ENCODE peak calls at places on chromosomes 11 and 22, in five cellular contexts. G is DND-41, L is stomach, E is heart right ventricle, N is small intestine. I is an unnamed sample.

GRCh38 chr22:48703265-48703941 is 1124.3 kb downstream of the BRD1 start:
- DNase-seq in N (no peak), G (no peak), L (no peak), E (no peak), I (no peak)

GRCh38 chr11:2294340-2295290 is 7.1 kb downstream of the C11orf21 start:
- DNase-seq in N (no peak), G (no peak), L (peak), E (no peak), I (no peak)

GRCh38 chr11:114353448-114353847 is 46.9 kb downstream of the C11orf71 start:
- DNase-seq in E (no peak), N (no peak), L (no peak), G (no peak), I (no peak)

GRCh38 chr11:133078591-133079179 is 453.6 kb downstream of the OPCML start:
- DNase-seq in E (peak), L (peak), N (peak), G (peak), I (no peak)

GRCh38 chr11:56521955-56522354 is 21.1 kb downstream of the OR5M11 start:
- DNase-seq in N (no peak), G (no peak), L (no peak), E (no peak), I (no peak)

GRCh38 chr22:32080904-32081303 is 37.8 kb downstream of the SLC5A1 start:
- DNase-seq in E (no peak), N (peak), L (peak), G (peak), I (no peak)

GRCh38 chr11:62018978-62019664 is 51.7 kb upstream of the FTH1 start:
- DNase-seq in G (no peak), L (no peak), N (no peak), E (no peak), I (no peak)

GRCh38 chr11:1151366-1152315 is 6.1 kb upstream of the MUC5AC start:
- DNase-seq in N (no peak), G (no peak), L (no peak), E (no peak), I (no peak)

GRCh38 chr22:43000441-43001175 is 14.3 kb downstream of the PACSIN2 start:
- DNase-seq in N (no peak), E (no peak), L (no peak), G (no peak), I (no peak)

GRCh38 chr11:82994615-82995014 is 77.1 kb downstream of the RAB30 start:
- DNase-seq in N (no peak), G (no peak), L (no peak), E (no peak), I (no peak)

GRCh38 chr11:44992181-44992582 is 41.5 kb upstream of the TP53I11 start:
- DNase-seq in G (no peak), E (no peak), L (peak), N (no peak), I (no peak)

GRCh38 chr22:31020334-31020733 is 51.3 kb downstream of the TUG1 start:
- DNase-seq in N (no peak), G (no peak), L (no peak), E (no peak), I (no peak)

GRCh38 chr22:50469377-50470305 is 5.2 kb downstream of the SBF1 start:
- DNase-seq in L (peak), N (peak), G (peak), E (peak), I (peak)

GRCh38 chr11:61141601-61142028 is 19.6 kb downstream of the VPS37C start:
- DNase-seq in L (peak), E (peak), N (peak), G (peak), I (no peak)

GRCh38 chr11:27088353-27088752 is 47.7 kb downstream of the BBOX1 start:
- DNase-seq in N (no peak), L (no peak), G (no peak), E (no peak), I (no peak)

GRCh38 chr11:82194521-82194920 is 539.1 kb downstream of the FAM181B start:
- DNase-seq in E (no peak), G (no peak), N (peak), L (no peak), I (no peak)

GRCh38 chr11:7851391-7851790 is 54.6 kb upstream of the OR5P2 start:
- DNase-seq in E (no peak), N (no peak), G (no peak), L (no peak), I (no peak)

GRCh38 chr11:82906236-82906635 is 4.7 kb downstream of the DDIAS start:
- DNase-seq in G (no peak), L (no peak), E (no peak), N (peak), I (no peak)

GRCh38 chr11:61754534-61755482 is 2.4 kb downstream of the MYRF start:
- DNase-seq in L (peak), E (no peak), G (no peak), N (peak), I (no peak)

GRCh38 chr11:8268530-8269461 is 5.1 kb upstream of the LMO1 start:
- DNase-seq in G (no peak), N (no peak), L (no peak), E (no peak), I (no peak)

GRCh38 chr11:105466582-105467228 is 143.2 kb upstream of the GRIA4 start:
- DNase-seq in L (no peak), N (no peak), G (no peak), E (no peak), I (no peak)

GRCh38 chr11:44865866-44866272 is 84.8 kb downstream of the TP53I11 start:
- DNase-seq in G (no peak), L (peak), E (peak), N (peak), I (no peak)

GRCh38 chr22:21736084-21736642 is 569 bp upstream of the YPEL1 start:
- DNase-seq in N (no peak), L (no peak), G (no peak), E (no peak), I (no peak)

GRCh38 chr22:21735198-21736083 is at the start of gene YPEL1:
- DNase-seq in E (peak), N (peak), G (peak), L (peak), I (peak)

GRCh38 chr22:21736948-21737347 is 1.4 kb upstream of the YPEL1 start:
- DNase-seq in E (no peak), G (no peak), L (no peak), N (no peak), I (no peak)

GRCh38 chr22:21731503-21731902 is 4.1 kb downstream of the YPEL1 start:
- DNase-seq in G (no peak), L (no peak), E (no peak), N (no peak), I (no peak)

DNA sequence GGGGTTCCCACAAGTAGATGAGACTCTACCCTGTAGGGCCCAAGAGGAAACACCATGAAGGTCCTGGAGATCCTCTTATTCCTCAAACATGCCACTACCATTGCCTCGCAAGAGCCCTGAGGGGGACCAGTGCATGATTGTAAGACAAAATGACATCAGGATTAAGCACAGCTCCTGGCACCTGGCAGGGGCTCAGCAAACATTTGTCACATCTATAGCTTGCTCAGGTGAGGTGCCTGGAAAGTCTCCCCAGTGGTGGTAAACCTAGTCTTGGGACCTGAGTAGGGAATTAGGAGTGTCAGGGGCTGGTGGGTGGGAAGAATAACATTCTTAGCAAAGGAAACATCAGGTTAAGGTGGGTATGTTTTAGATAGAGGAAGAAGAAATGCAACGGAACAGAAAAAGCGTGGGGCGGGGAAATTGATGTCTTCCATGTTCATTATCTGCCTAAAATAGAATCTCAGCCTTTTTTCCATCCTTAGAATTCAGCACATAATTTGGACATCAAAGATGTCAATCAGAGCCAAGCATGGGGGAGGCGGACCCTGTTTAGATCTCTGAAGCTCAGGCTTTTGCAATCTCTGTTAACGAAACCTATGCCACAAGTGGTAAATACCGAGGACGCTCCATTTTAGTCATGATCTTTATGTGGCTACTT is 925 bp downstream of the YPEL1 start:
- DNase-seq in N (no peak), L (no peak), G (peak), E (no peak), I (no peak)
- H3K27ac ChIP-seq in N (peak), L (peak), G (peak), E (peak), I (peak)

GRCh38 chr22:37549704-37550059 is 10.6 kb upstream of the CDC42EP1 start:
- DNase-seq in L (peak), G (no peak), N (no peak), E (peak), I (no peak)
- H3K27ac ChIP-seq in L (peak), G (no peak), N (no peak), E (peak), I (no peak)

GRCh38 chr22:35315855-35316745 is 16.4 kb downstream of the TOM1 start:
- DNase-seq in G (no peak), L (no peak), E (peak), N (peak), I (no peak)

GRCh38 chr22:35314161-35314942 is 14.7 kb downstream of the TOM1 start:
- DNase-seq in N (peak), G (no peak), E (no peak), L (no peak), I (no peak)

GRCh38 chr22:35313311-35314121 is 13.8 kb downstream of the TOM1 start:
- DNase-seq in E (peak), L (peak), N (peak), G (no peak), I (no peak)

GRCh38 chr22:35317680-35318290 is 18.1 kb downstream of the TOM1 start:
- DNase-seq in G (no peak), E (no peak), N (no peak), L (no peak), I (no peak)

GRCh38 chr22:35315141-35315854 is 15.6 kb downstream of the TOM1 start:
- DNase-seq in N (no peak), E (peak), L (no peak), G (no peak), I (no peak)
- H3K27ac ChIP-seq in N (no peak), E (peak), L (no peak), G (no peak), I (no peak)

DNA sequence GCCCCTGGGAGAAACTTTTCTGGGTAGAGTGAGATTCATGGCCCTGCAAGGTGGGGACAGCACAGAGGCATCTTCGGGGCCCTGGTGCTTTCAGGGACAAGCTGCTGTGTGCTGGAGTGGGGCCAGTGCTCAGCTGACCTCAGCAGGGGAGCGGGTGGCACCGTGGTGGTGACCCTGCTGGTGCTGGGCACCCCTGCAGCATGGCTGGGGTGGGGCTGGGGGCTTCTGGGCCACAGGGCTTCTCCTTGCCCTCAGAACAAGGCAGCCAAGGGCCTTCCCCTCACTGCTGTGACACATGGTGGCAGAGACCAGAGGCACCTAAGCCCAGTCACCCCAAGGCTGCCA is 24.9 kb upstream of the GNB1L start:
- DNase-seq in E (no peak), N (no peak), L (no peak), G (no peak), I (no peak)
- H3K27ac ChIP-seq in E (no peak), N (no peak), L (no peak), G (no peak), I (no peak)

GRCh38 chr11:59771605-59772004 is 16.4 kb downstream of the STX3 start:
- DNase-seq in L (no peak), E (no peak), G (no peak), N (no peak), I (no peak)
- H3K27ac ChIP-seq in L (peak), E (peak), G (no peak), N (peak), I (no peak)

GRCh38 chr11:17531818-17532131 is 12.4 kb downstream of the USH1C start:
- DNase-seq in L (no peak), N (peak), G (no peak), E (no peak), I (no peak)
- H3K27ac ChIP-seq in L (no peak), N (peak), G (no peak), E (no peak), I (no peak)

DNA sequence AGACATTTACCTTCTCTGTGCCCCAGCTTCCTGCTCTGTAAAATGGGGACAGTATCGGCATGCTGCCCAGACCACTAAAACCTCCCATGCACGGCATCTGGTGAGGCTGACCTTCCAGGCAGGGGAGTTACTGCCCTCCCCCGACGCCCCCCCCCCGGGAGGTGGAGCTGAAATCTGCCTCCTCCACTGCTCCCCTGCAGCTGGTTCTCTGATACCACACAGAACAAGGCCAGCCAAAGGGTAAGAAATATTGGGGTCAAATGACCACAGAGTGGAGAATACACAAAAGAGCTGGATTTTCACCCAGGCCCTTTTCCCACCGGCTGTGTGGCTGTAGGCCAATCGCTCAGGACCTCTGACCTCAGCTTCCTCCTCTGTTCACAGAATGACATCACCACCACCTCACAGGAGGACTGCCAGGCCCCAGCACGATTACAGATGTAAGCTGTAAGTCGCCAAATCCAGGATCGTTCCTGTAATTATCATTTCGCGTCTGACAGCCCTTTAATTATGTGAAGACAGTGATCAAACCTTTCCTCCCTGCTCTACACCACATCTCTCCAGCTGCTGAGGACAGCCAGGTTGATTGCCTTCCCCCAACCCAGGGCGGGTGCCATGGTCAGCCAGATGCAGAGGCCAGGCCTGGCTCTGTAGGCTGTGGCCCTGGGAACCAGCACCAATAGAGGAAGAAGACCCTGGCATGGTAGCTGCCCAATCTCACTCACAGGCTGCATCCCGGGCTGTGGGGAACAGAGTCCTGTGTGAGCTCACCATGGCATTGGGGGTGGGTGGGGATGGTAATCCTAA is 35.7 kb upstream of the KLHL35 start:
- DNase-seq in E (peak), G (no peak), N (no peak), L (peak), I (no peak)
- H3K27ac ChIP-seq in E (peak), G (no peak), N (peak), L (no peak), I (no peak)

GRCh38 chr11:64123679-64124078 is 42.2 kb downstream of the MACROD1 start:
- DNase-seq in G (no peak), N (no peak), E (no peak), L (no peak), I (no peak)

GRCh38 chr11:64122411-64123101 is 43.4 kb downstream of the MACROD1 start:
- DNase-seq in L (no peak), G (no peak), N (no peak), E (no peak), I (no peak)

GRCh38 chr11:64123102-64123434 is 42.8 kb downstream of the MACROD1 start:
- DNase-seq in N (no peak), L (peak), E (peak), G (no peak), I (no peak)

GRCh38 chr11:64120951-64121569 is 44.9 kb downstream of the MACROD1 start:
- DNase-seq in E (peak), G (no peak), N (peak), L (no peak), I (no peak)

GRCh38 chr11:64121637-64122410 is 44.1 kb downstream of the MACROD1 start:
- DNase-seq in N (no peak), G (no peak), L (no peak), E (no peak), I (no peak)
- H3K27ac ChIP-seq in N (no peak), G (no peak), L (no peak), E (no peak), I (no peak)

GRCh38 chr11:104093426-104094280 is 57.2 kb downstream of the DDI1 start:
- DNase-seq in L (no peak), E (no peak), G (no peak), N (no peak), I (no peak)
- H3K27ac ChIP-seq in L (no peak), E (no peak), G (no peak), N (no peak), I (no peak)

I was measured in CD4-positive, alpha-beta T cell.